ENCODE peak calls at places on chromosomes 3 and 15, in six cellular contexts. C, I, K, T, G and D are unnamed samples.

GRCh38 chr3:65146149-65146548 is 458.3 kb upstream of the ADAMTS9 start:
- DNase-seq in K (no peak), C (no peak), T (no peak), G (peak; percentile 67), I (no peak), D (no peak)

GRCh38 chr3:55490194-55490913 is 3.2 kb upstream of the WNT5A start:
- DNase-seq in C (no peak), T (no peak), K (no peak), G (no peak), I (no peak), D (no peak)

GRCh38 chr3:184745526-184745925 is 33.7 kb upstream of the MAGEF1 start:
- DNase-seq in C (no peak), G (no peak), K (no peak), T (no peak), I (no peak), D (no peak)

GRCh38 chr15:81752149-81752942 is 293.5 kb downstream of the MEX3B start:
- DNase-seq in I (no peak), C (no peak), T (no peak), K (no peak), G (no peak), D (peak; percentile 18)

GRCh38 chr15:63668601-63669000 is 71.4 kb downstream of the FBXL22 start:
- DNase-seq in C (no peak), K (no peak), G (no peak), I (no peak), T (no peak), D (no peak)

GRCh38 chr3:59607628-59608027 is 557.8 kb upstream of the CFAP20DC start:
- DNase-seq in C (no peak), I (no peak), T (no peak), K (no peak), G (no peak), D (peak; percentile 8)

GRCh38 chr15:99054025-99054387 is 46.4 kb upstream of the PGPEP1L start:
- DNase-seq in K (no peak), I (no peak), C (no peak), T (no peak), G (no peak), D (no peak)

GRCh38 chr3:125317761-125318496 is 57.2 kb downstream of the ZNF148 start:
- DNase-seq in G (peak; percentile 39), K (no peak), C (no peak), I (no peak), T (no peak), D (no peak)

GRCh38 chr3:194782767-194783404 is 97.2 kb downstream of the FAM43A start:
- DNase-seq in G (peak; percentile 75), K (peak; percentile 69), T (no peak), I (no peak), C (no peak), D (no peak)

GRCh38 chr3:41094351-41094750 is 105.0 kb upstream of the CTNNB1 start:
- DNase-seq in K (no peak), T (no peak), I (no peak), G (no peak), C (no peak), D (no peak)